ENCODE peak calls at places on chromosomes 4 and X, in nine cellular contexts. G is GM23338, Q is fibroblast of the conjunctiva, H is uterus, T is non-pigmented ciliary epithelial cell, O is heart right ventricle, E is DMS153, S is EL, F is GM20000. P is an unnamed sample.

GRCh38 chr4:107202744-107203143 is 166.6 kb upstream of the DKK2 start:
- DNase-seq in G (no peak), Q (no peak), H (peak; percentile 13), T (no peak), O (no peak), E (no peak), S (no peak), F (no peak), P (no peak)

GRCh38 chr4:138035781-138036258 is 206.3 kb downstream of the SLC7A11 start:
- DNase-seq in G (peak; percentile 84), Q (peak; percentile 60), H (no peak), T (no peak), O (no peak), E (peak; percentile 77), S (peak; percentile 78), F (peak; percentile 68), P (peak; percentile 66)

GRCh38 chrX:7614616-7615015 is 228.4 kb upstream of the VCX start:
- DNase-seq in G (no peak), Q (no peak), H (no peak), T (no peak), O (no peak), E (peak; percentile 96), S (no peak), F (no peak), P (no peak)

GRCh38 chrX:8591526-8591925 is 126.9 kb downstream of the VCX3B start:
- DNase-seq in G (no peak), Q (no peak), H (no peak), T (no peak), O (no peak), E (no peak), S (no peak), F (no peak), P (no peak)

GRCh38 chr4:83552924-83553323 is 17.0 kb downstream of the GPAT3 start:
- DNase-seq in G (no peak), Q (peak; percentile 16), H (no peak), T (peak; percentile 43), O (no peak), E (no peak), S (peak; percentile 77), F (no peak), P (peak; percentile 95)

GRCh38 chrX:332916-333610 is 14.5 kb upstream of the GTPBP6 start:
- DNase-seq in G (no peak), Q (no peak), H (no peak), T (no peak), O (no peak), E (no peak), S (no peak), F (no peak), P (no peak)

GRCh38 chr4:165355900-165356300 is 22.9 kb upstream of the CPE start:
- DNase-seq in G (peak; percentile 82), Q (peak; percentile 40), H (no peak), T (no peak), O (no peak), E (no peak), S (peak; percentile 22), F (peak; percentile 18), P (peak; percentile 53)

GRCh38 chr4:158821228-158822009 is 52.6 kb downstream of the FNIP2 start:
- DNase-seq in G (no peak), Q (no peak), H (no peak), T (no peak), O (no peak), E (no peak), S (peak; percentile 61), F (no peak), P (no peak)

GRCh38 chr4:37812713-37813112 is 13.8 kb upstream of the PGM2 start:
- DNase-seq in G (no peak), Q (no peak), H (no peak), T (peak; percentile 43), O (no peak), E (no peak), S (peak; percentile 86), F (no peak), P (peak; percentile 89)

GRCh38 chr4:11480683-11481082 is 52.0 kb upstream of the HS3ST1 start:
- DNase-seq in G (no peak), Q (no peak), H (no peak), T (no peak), O (no peak), E (no peak), S (no peak), F (peak; percentile 10), P (peak; percentile 83)

GRCh38 chr4:88765729-88766128 is 68.1 kb upstream of the NAP1L5 start:
- DNase-seq in G (no peak), Q (peak; percentile 62), H (no peak), T (peak; percentile 35), O (peak; percentile 33), E (no peak), S (peak; percentile 87), F (no peak), P (peak; percentile 93)

GRCh38 chr4:102759835-102760644 is 728 bp downstream of the MANBA start:
- DNase-seq in G (peak; percentile 44), Q (no peak), H (peak; percentile 20), T (peak; percentile 8), O (no peak), E (no peak), S (peak; percentile 39), F (peak; percentile 67), P (peak; percentile 48)

P was measured in HT1080.